ENCODE peak calls at places on chromosomes 2 and 18, in five cellular contexts. G, D, F, Q and O are unnamed samples.

GRCh38 chr2:15940661-15941482 is 522 bp downstream of the MYCN start:
- DNase-seq in G (no peak), D (no peak), F (no peak), Q (peak), O (no peak)

GRCh38 chr2:192194866-192195547 is at the start of gene TMEFF2:
- DNase-seq in G (peak), D (peak), F (peak), Q (peak), O (peak)

GRCh38 chr18:26470011-26470637 is 78.2 kb downstream of the KCTD1 start:
- DNase-seq in G (no peak), D (peak), F (peak), Q (no peak), O (no peak)

GRCh38 chr18:76978616-76979015 is 154.0 kb downstream of the MBP start:
- DNase-seq in G (no peak), D (no peak), F (no peak), Q (no peak), O (no peak)

GRCh38 chr2:97661927-97662326 is 1.9 kb downstream of the ACTR1B start:
- DNase-seq in G (no peak), D (no peak), F (no peak), Q (no peak), O (no peak)

GRCh38 chr18:75782826-75783225 is 355.3 kb upstream of the SMIM21 start:
- DNase-seq in G (no peak), D (no peak), F (no peak), Q (no peak), O (no peak)

GRCh38 chr2:240874715-240875227 is 6.1 kb downstream of the AGXT start:
- DNase-seq in G (no peak), D (no peak), F (no peak), Q (no peak), O (no peak)

GRCh38 chr2:240557101-240557751 is 562 bp downstream of the ANKMY1 start:
- DNase-seq in G (peak), D (no peak), F (no peak), Q (peak), O (no peak)

GRCh38 chr18:75034937-75035336 is 174.0 kb downstream of the PTGR3 start:
- DNase-seq in G (no peak), D (no peak), F (no peak), Q (no peak), O (no peak)

GRCh38 chr2:71609441-71609840 is 156.1 kb downstream of the DYSF start:
- DNase-seq in G (no peak), D (no peak), F (peak), Q (no peak), O (no peak)

GRCh38 chr2:104262714-104263113 is 591.2 kb upstream of the POU3F3 start:
- DNase-seq in G (no peak), D (no peak), F (no peak), Q (no peak), O (no peak)

GRCh38 chr2:59339121-59339836 is 1098.2 kb upstream of the FANCL start:
- DNase-seq in G (no peak), D (no peak), F (no peak), Q (no peak), O (no peak)

GRCh38 chr2:43727634-43728014 is 46.2 kb upstream of the DYNC2LI1 start:
- DNase-seq in G (no peak), D (no peak), F (peak), Q (no peak), O (no peak)

GRCh38 chr2:61059382-61059781 is 6.3 kb upstream of the SANBR start:
- DNase-seq in G (no peak), D (no peak), F (no peak), Q (no peak), O (no peak)

GRCh38 chr2:113316085-113316484 is 37.4 kb upstream of the PAX8 start:
- DNase-seq in G (no peak), D (no peak), F (no peak), Q (no peak), O (no peak)

GRCh38 chr18:74378179-74378682 is 62.6 kb downstream of the C18orf63 start:
- DNase-seq in G (no peak), D (peak), F (no peak), Q (no peak), O (peak)

GRCh38 chr2:42854207-42854818 is 61.9 kb upstream of the HAAO start:
- DNase-seq in G (no peak), D (peak), F (peak), Q (no peak), O (peak)

GRCh38 chr18:5895300-5895885 is at the start of gene TMEM200C:
- DNase-seq in G (peak), D (no peak), F (peak), Q (peak), O (no peak)

GRCh38 chr2:42124051-42124813 is 44.9 kb upstream of the EML4 start:
- DNase-seq in G (no peak), D (no peak), F (peak), Q (no peak), O (no peak)

GRCh38 chr18:29501952-29502351 is 1325.0 kb upstream of the CDH2 start:
- DNase-seq in G (no peak), D (peak), F (peak), Q (no peak), O (peak)

GRCh38 chr2:174952607-174953006 is 52.6 kb downstream of the CHN1 start:
- DNase-seq in G (no peak), D (peak), F (peak), Q (no peak), O (no peak)

GRCh38 chr18:22214731-22215528 is 45.5 kb downstream of the GATA6 start:
- DNase-seq in G (no peak), D (peak), F (peak), Q (no peak), O (peak)

GRCh38 chr2:220219371-220219770 is 591.9 kb downstream of the SLC4A3 start:
- DNase-seq in G (no peak), D (no peak), F (no peak), Q (no peak), O (no peak)

GRCh38 chr2:168612719-168613118 is 156.6 kb downstream of the CERS6 start:
- DNase-seq in G (no peak), D (no peak), F (no peak), Q (no peak), O (no peak)

GRCh38 chr18:79738565-79739439 is 58.9 kb upstream of the KCNG2 start:
- DNase-seq in G (no peak), D (no peak), F (no peak), Q (no peak), O (no peak)

GRCh38 chr2:134410006-134410405 is 156.1 kb downstream of the MGAT5 start:
- DNase-seq in G (no peak), D (no peak), F (no peak), Q (no peak), O (no peak)

GRCh38 chr2:133633851-133634250 is 65.6 kb upstream of the NCKAP5 start:
- DNase-seq in G (no peak), D (peak), F (peak), Q (no peak), O (peak)

GRCh38 chr2:112542974-112543760 is 902 bp downstream of the POLR1B start:
- DNase-seq in G (no peak), D (no peak), F (peak), Q (no peak), O (peak)

GRCh38 chr2:233460726-233461431 is 105.7 kb downstream of the USP40 start:
- DNase-seq in G (no peak), D (no peak), F (no peak), Q (no peak), O (no peak)

GRCh38 chr2:28422903-28423741 is 30.5 kb downstream of the FOSL2 start:
- DNase-seq in G (no peak), D (no peak), F (no peak), Q (no peak), O (no peak)

GRCh38 chr18:78692105-78692504 is 287.5 kb upstream of the SALL3 start:
- DNase-seq in G (no peak), D (no peak), F (no peak), Q (no peak), O (no peak)

GRCh38 chr2:240597419-240598181 is 11.1 kb downstream of the CAPN10 start:
- DNase-seq in G (no peak), D (no peak), F (no peak), Q (no peak), O (no peak)

GRCh38 chr18:77059294-77059916 is 73.2 kb downstream of the MBP start:
- DNase-seq in G (peak), D (peak), F (peak), Q (no peak), O (peak)

GRCh38 chr2:149146876-149147275 is 108.4 kb downstream of the LYPD6B start:
- DNase-seq in G (no peak), D (no peak), F (no peak), Q (no peak), O (no peak)

GRCh38 chr2:5453648-5454390 is 238.4 kb upstream of the SOX11 start:
- DNase-seq in G (no peak), D (no peak), F (peak), Q (no peak), O (no peak)

GRCh38 chr18:54210463-54210862 is 14.0 kb downstream of the MBD2 start:
- DNase-seq in G (no peak), D (no peak), F (no peak), Q (no peak), O (no peak)

GRCh38 chr2:132439703-132440398 is 23.2 kb downstream of the GPR39 start:
- DNase-seq in G (no peak), D (no peak), F (peak), Q (no peak), O (peak)

GRCh38 chr2:172403881-172404470 is 23.4 kb upstream of the ITGA6 start:
- DNase-seq in G (no peak), D (no peak), F (no peak), Q (no peak), O (no peak)

GRCh38 chr2:222193328-222194008 is 105.3 kb downstream of the PAX3 start:
- DNase-seq in G (no peak), D (no peak), F (no peak), Q (no peak), O (no peak)

GRCh38 chr2:38155025-38155424 is 79.1 kb upstream of the CYP1B1 start:
- DNase-seq in G (no peak), D (no peak), F (peak), Q (no peak), O (no peak)

GRCh38 chr2:38158361-38159128 is 82.6 kb upstream of the CYP1B1 start:
- DNase-seq in G (no peak), D (no peak), F (no peak), Q (no peak), O (peak)

GRCh38 chr2:38154395-38154794 is 78.4 kb upstream of the CYP1B1 start:
- DNase-seq in G (no peak), D (no peak), F (no peak), Q (no peak), O (no peak)

GRCh38 chr2:38159171-38159570 is 83.2 kb upstream of the CYP1B1 start:
- DNase-seq in G (no peak), D (no peak), F (no peak), Q (no peak), O (no peak)

DNA sequence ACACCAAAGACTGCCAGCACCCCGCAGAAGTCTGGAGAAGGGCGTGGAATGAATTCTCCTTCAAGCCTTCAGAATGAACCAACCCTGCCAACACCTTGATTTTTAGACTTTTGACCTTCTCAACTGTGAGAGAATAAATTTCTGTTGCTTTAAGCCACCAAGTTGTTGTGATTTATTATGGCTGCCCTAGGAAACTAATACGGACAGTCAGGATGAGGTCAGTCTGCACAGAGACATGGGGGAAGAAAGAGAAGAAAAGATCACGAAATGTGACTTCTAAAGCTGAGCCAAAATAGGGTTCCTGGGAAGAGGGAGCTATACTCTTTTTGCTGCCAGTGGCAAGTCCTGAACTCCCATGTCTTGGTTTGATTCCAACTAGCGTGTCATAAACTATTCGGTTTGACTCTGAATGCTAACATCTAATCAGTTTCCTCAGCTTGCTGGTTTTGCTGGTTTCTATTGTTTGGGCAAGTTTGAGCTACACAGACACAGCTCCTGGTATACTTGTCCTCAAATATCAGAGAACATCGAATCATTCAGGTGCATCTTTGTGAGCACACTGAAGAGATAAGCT is 80.4 kb upstream of the CYP1B1 start:
- DNase-seq in G (no peak), D (no peak), F (no peak), Q (no peak), O (peak)
- TF ChIP-seq CTCF in G (no peak), D (no peak), F (no peak), Q (no peak), O (no peak)

GRCh38 chr2:208269091-208269490 is 3.0 kb downstream of the PIKFYVE start:
- DNase-seq in G (no peak), D (no peak), F (no peak), Q (no peak), O (no peak)
- TF ChIP-seq CTCF in G (no peak), D (no peak), F (no peak), Q (no peak), O (no peak)

DNA sequence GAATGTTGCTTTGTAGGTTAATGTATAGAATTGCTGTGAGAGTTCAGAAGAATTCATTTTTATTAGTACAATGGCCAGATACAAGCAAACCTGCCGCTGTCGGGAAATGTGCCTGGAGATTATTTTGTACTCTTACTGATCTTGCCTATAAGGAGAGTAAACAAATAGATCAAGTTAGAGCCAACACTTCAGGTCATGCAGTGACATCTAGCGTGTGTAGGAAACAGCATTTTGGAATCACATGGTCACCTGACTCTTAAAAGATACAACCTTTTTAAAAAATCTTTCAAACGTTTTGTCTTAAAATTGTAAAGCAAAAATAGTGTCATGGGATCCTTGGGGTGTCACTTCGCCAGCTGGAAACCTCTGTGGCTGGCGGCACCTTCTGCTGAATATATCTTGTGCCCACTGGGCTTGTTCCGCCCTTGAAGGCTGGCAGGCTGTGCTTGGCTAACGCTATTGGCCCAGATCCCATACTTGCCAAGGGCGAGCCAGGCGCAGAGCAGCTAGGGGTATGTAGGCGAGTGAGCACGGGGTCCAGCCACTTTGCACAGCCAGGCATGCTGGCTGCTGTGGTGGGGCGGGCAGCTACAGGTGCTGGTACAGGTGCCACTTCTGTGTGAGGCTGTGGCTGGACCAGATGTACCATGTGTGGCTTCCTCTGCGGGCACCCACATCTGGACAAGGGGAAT is 19.5 kb upstream of the RPRM start:
- DNase-seq in G (no peak), D (no peak), F (no peak), Q (no peak), O (no peak)
- TF ChIP-seq CTCF in G (no peak), D (no peak), F (no peak), Q (no peak), O (no peak)

GRCh38 chr2:117169036-117169765 is 645.3 kb upstream of the DDX18 start:
- DNase-seq in G (no peak), D (no peak), F (no peak), Q (no peak), O (no peak)
- TF ChIP-seq CTCF in G (no peak), D (no peak), F (no peak), Q (no peak), O (no peak)

GRCh38 chr18:32380559-32380958 is 90.1 kb downstream of the GAREM1 start:
- DNase-seq in G (no peak), D (no peak), F (no peak), Q (no peak), O (peak)
- TF ChIP-seq CTCF in G (no peak), D (no peak), F (no peak), Q (no peak), O (no peak)